ENCODE peak calls at places on chromosomes 6 and 20, in four cellular contexts. S is tibial artery, H is left ventricle myocardium inferior, Q is pancreas. U is an unnamed sample. For H3K4me1, the result is how much of the 10 kb centered on the place peaks cover.

GRCh38 chr6:157789861-157790260 is 33.2 kb upstream of the SNX9 start:
- DNase-seq in S (no peak), H (no peak), Q (no peak), U (no peak)

GRCh38 chr6:21856096-21856825 is 262.7 kb downstream of the SOX4 start:
- DNase-seq in S (no peak), H (no peak), Q (no peak), U (peak)

GRCh38 chr20:44832724-44833123 is 22.4 kb upstream of the RIMS4 start:
- DNase-seq in S (no peak), H (no peak), Q (no peak), U (peak)

GRCh38 chr6:21414065-21414464 is 179.5 kb upstream of the SOX4 start:
- DNase-seq in S (no peak), H (no peak), Q (no peak), U (no peak)

GRCh38 chr6:140956567-140957306 is 1176.0 kb upstream of the GJE1 start:
- DNase-seq in S (no peak), H (no peak), Q (no peak), U (peak)

GRCh38 chr20:31764641-31765305 is 25.7 kb downstream of the TPX2 start:
- DNase-seq in S (no peak), H (no peak), Q (no peak), U (peak)

GRCh38 chr20:20184149-20184548 is 131.8 kb downstream of the CFAP61 start:
- DNase-seq in S (no peak), H (no peak), Q (no peak), U (no peak)

GRCh38 chr6:85569323-85569722 is 24.3 kb downstream of the SNX14 start:
- DNase-seq in S (no peak), H (no peak), Q (no peak), U (no peak)

GRCh38 chr6:36616888-36617521 is 22.8 kb downstream of the SRSF3 start:
- DNase-seq in S (peak), H (peak), Q (peak), U (peak)

GRCh38 chr6:162056745-162057144 is 670.8 kb downstream of the PRKN start:
- DNase-seq in S (no peak), H (peak), Q (no peak), U (peak)

GRCh38 chr6:6057442-6058053 is 50.8 kb upstream of the NRN1 start:
- DNase-seq in S (no peak), H (no peak), Q (no peak), U (peak)

GRCh38 chr20:32360333-32360634 is 2.2 kb downstream of the ASXL1 start:
- DNase-seq in S (no peak), H (no peak), Q (no peak), U (no peak)

GRCh38 chr6:96171112-96171511 is 155.3 kb downstream of the FUT9 start:
- DNase-seq in S (no peak), H (no peak), Q (no peak), U (no peak)

GRCh38 chr6:106773956-106774629 is 144.7 kb downstream of the QRSL1 start:
- DNase-seq in S (no peak), H (no peak), Q (no peak), U (peak)

GRCh38 chr20:58511861-58512260 is 3.3 kb downstream of the APCDD1L start:
- DNase-seq in S (no peak), H (no peak), Q (no peak), U (peak)

GRCh38 chr6:55175078-55175777 is 913 bp downstream of the HCRTR2 start:
- DNase-seq in S (no peak), H (no peak), Q (no peak), U (no peak)

GRCh38 chr6:169542491-169542890 is 159.3 kb downstream of the WDR27 start:
- DNase-seq in S (no peak), H (no peak), Q (no peak), U (no peak)

GRCh38 chr6:132202569-132202968 is 198.7 kb downstream of the MOXD1 start:
- DNase-seq in S (no peak), H (no peak), Q (no peak), U (peak)

GRCh38 chr20:13081877-13082276 is 73.1 kb downstream of the SPTLC3 start:
- DNase-seq in S (no peak), H (no peak), Q (no peak), U (no peak)

GRCh38 chr6:3356824-3357420 is 98.2 kb downstream of the PSMG4 start:
- DNase-seq in S (no peak), H (no peak), Q (peak), U (no peak)

GRCh38 chr6:149234051-149234962 is 83.2 kb upstream of the TAB2 start:
- DNase-seq in S (no peak), H (no peak), Q (no peak), U (peak)

GRCh38 chr6:137707038-137707589 is 159.9 kb upstream of the TNFAIP3 start:
- DNase-seq in S (no peak), H (no peak), Q (no peak), U (no peak)
- H3K4me1 ChIP-seq in S (under half), H (under half), Q (under half), U (under half)

GRCh38 chr6:26578741-26579140 is 18.0 kb upstream of the ABT1 start:
- DNase-seq in S (no peak), H (no peak), Q (no peak), U (no peak)
- H3K4me3 ChIP-seq in S (no peak), H (no peak), Q (no peak), U (no peak)

GRCh38 chr20:49630396-49630951 is 62.5 kb upstream of the PTGIS start:
- DNase-seq in S (no peak), H (no peak), Q (no peak), U (no peak)
- H3K4me1 ChIP-seq in S (under half), H (under half), Q (under half), U (under half)

GRCh38 chr6:129748212-129748900 is 38.4 kb upstream of the ARHGAP18 start:
- DNase-seq in S (peak), H (no peak), Q (no peak), U (peak)
- H3K4me3 ChIP-seq in S (no peak), H (peak), Q (no peak), U (peak)

GRCh38 chr6:30211306-30211705 is 1.9 kb downstream of the TRIM26 start:
- DNase-seq in S (no peak), H (no peak), Q (no peak), U (no peak)
- H3K4me1 ChIP-seq in S (half or more), H (half or more), Q (under half), U (under half)

GRCh38 chr20:62603021-62603906 is 39.0 kb upstream of the SLCO4A1 start:
- DNase-seq in S (peak), H (peak), Q (peak), U (peak)
- H3K4me3 ChIP-seq in S (no peak), H (no peak), Q (no peak), U (no peak)

DNA sequence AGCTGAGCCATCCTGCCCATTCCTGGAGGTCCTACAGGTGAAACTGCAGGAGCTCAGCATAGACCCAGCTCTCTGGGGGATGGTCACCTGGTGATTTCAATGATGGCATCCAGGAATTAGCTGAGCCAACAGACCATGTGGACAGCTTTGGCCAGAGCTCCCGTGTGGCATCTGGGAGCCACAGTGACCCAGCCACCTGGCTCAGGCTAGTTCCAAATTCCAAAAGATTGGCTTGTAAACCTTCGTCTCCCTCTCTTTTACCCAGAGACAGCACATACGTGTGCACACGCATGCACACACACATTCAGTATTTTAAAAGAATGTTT is 44.0 kb downstream of the SIRPA start:
- DNase-seq in S (no peak), H (no peak), Q (no peak), U (no peak)
- H3K4me1 ChIP-seq in S (under half), H (under half), Q (under half), U (half or more)

DNA sequence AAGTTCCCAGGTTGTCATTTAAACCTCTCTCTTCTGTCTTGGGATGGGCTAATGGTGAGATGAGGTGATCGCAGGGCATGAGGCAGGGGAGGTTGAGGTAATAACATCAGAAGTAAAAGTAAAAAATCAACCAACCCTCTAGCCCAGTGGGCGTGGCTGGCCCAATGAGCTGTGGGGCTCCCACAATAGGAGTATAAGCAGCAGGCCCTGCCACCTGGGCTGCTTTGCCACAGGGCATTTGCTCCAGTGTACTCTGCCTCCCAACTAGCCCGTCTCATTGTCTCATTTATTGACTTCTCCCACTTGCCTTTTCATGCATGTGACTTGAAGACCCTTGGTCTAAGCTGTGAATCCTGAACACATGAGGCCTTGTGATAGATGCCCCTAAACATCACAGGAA is 62.8 kb downstream of the PHACTR3 start:
- DNase-seq in S (no peak), H (no peak), Q (no peak), U (no peak)
- H3K4me3 ChIP-seq in S (no peak), H (no peak), Q (no peak), U (no peak)

DNA sequence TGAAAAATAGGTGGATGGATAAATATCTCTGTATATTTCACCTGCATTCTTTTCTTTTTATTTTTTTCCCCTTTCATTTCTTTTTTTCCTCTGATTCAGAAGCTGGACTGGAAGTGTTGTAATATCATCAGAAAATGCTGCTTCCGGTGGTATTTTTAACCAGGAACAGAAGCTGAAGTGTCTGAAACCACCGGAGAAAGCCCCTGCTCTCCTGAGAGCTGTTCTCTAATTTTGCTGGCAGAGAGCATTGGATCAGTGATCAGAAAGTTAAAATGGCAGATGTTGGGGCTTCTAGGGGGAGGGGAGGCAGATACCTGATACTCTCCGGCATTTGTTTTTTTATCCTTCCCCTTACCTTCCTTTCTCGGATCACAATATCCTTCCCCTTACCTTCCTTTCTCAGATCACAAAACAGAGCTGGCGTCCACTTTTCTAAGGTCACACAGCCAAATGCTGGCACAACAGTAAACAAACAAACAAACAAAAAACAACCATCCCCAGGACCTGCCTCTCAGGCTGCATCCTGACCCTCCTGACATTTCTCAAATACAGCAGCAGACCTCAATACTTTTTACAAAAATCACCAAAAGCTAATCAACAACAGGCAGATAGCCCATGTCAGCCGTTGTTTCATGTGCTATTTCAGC is 143.2 kb upstream of the ZNF217 start:
- DNase-seq in S (no peak), H (no peak), Q (no peak), U (peak)
- H3K4me1 ChIP-seq in S (under half), H (half or more), Q (under half), U (under half)